ENCODE peak calls at places on chromosomes 4 and X, in four cellular contexts. D is effector memory CD4-positive, alpha-beta T cell; A is MV-4-11; U is progenitor cell of endocrine pancreas. N is an unnamed sample.

GRCh38 chr4:145554691-145555090 is 64.5 kb upstream of the MMAA start:
- DNase-seq in D (no peak), A (no peak), U (no peak), N (no peak)

GRCh38 chr4:128524311-128524710 is 236.7 kb upstream of the PGRMC2 start:
- DNase-seq in D (no peak), A (no peak), U (no peak), N (no peak)

GRCh38 chr4:23717528-23718248 is 172.2 kb downstream of the PPARGC1A start:
- DNase-seq in D (no peak), A (peak; percentile 15), U (no peak), N (peak; percentile 35)

GRCh38 chr4:145301386-145302080 is 121.1 kb upstream of the OTUD4 start:
- DNase-seq in D (no peak), A (no peak), U (no peak), N (no peak)

GRCh38 chrX:11367609-11368430 is 74.6 kb downstream of the AMELX start:
- DNase-seq in D (no peak), A (peak; percentile 2), U (no peak), N (no peak)

GRCh38 chr4:143618811-143619210 is 81.7 kb downstream of the FREM3 start:
- DNase-seq in D (no peak), A (no peak), U (no peak), N (no peak)

GRCh38 chr4:128287159-128287870 is at the start of gene PGRMC2:
- DNase-seq in D (no peak), A (peak; percentile 5), U (peak; percentile 25), N (no peak)

GRCh38 chr4:117996891-117997290 is 37.4 kb upstream of the NDST3 start:
- DNase-seq in D (no peak), A (no peak), U (no peak), N (no peak)